ENCODE peak calls at places on chromosomes 6 and 20, in five cellular contexts. T is lower lobe of right lung, D is gastrocnemius medialis, U is psoas muscle, O is testis. J is an unnamed sample.

GRCh38 chr6:33620584-33621395 is at the start of gene ITPR3:
- DNase-seq in D (no peak), O (peak; percentile 76), T (peak; percentile 74), U (peak; percentile 68), J (no peak)

GRCh38 chr6:43817192-43817591 is 47.2 kb downstream of the VEGFA start:
- DNase-seq in U (peak; percentile 65), O (no peak), T (no peak), D (peak; percentile 80), J (no peak)

GRCh38 chr20:45945678-45946148 is 11.2 kb downstream of the PCIF1 start:
- DNase-seq in D (no peak), O (peak; percentile 62), U (no peak), T (no peak), J (no peak)

GRCh38 chr6:4582506-4582905 is 193.7 kb upstream of the CDYL start:
- DNase-seq in D (no peak), U (no peak), O (no peak), T (no peak), J (no peak)

GRCh38 chr20:3710703-3711417 is 1.5 kb downstream of the SIGLEC1 start:
- DNase-seq in D (peak; percentile 53), T (peak; percentile 83), U (peak; percentile 79), O (peak; percentile 81), J (no peak)

GRCh38 chr20:9286501-9286900 is 217.6 kb downstream of the PLCB4 start:
- DNase-seq in D (no peak), O (no peak), U (no peak), T (no peak), J (no peak)

GRCh38 chr6:41074692-41075436 is 2.1 kb downstream of the NFYA start:
- DNase-seq in U (no peak), T (no peak), O (peak; percentile 36), D (peak; percentile 58), J (no peak)

GRCh38 chr6:32096394-32097258 is 12.5 kb downstream of the TNXB start:
- DNase-seq in U (no peak), T (no peak), D (no peak), O (no peak), J (no peak)

GRCh38 chr6:125066964-125067363 is 86.6 kb upstream of the TPD52L1 start:
- DNase-seq in O (no peak), U (no peak), D (no peak), T (no peak), J (peak; percentile 22)

GRCh38 chr6:160791459-160791858 is 89.4 kb downstream of the PLG start:
- DNase-seq in D (no peak), U (no peak), T (no peak), O (no peak), J (no peak)

GRCh38 chr6:73823046-73823735 is 127.2 kb downstream of the CD109 start:
- DNase-seq in U (no peak), D (no peak), O (no peak), T (no peak), J (no peak)

GRCh38 chr20:3563548-3564177 is 92.8 kb downstream of the ATRN start:
- DNase-seq in O (no peak), D (no peak), T (no peak), U (no peak), J (no peak)

GRCh38 chr6:158938220-158938619 is 61.8 kb downstream of the RSPH3 start:
- DNase-seq in T (no peak), U (no peak), D (no peak), O (no peak), J (no peak)

GRCh38 chr20:17650301-17650761 is 31.7 kb downstream of the RRBP1 start:
- DNase-seq in T (no peak), D (no peak), O (no peak), U (no peak), J (no peak)

GRCh38 chr6:109360281-109360680 is 22.0 kb downstream of the CD164 start:
- DNase-seq in U (no peak), T (no peak), O (no peak), D (no peak), J (no peak)

GRCh38 chr6:593139-593906 is 63.6 kb downstream of the HUS1B start:
- DNase-seq in T (no peak), D (no peak), O (peak; percentile 78), U (no peak), J (no peak)

GRCh38 chr6:87922947-87923330 is 124.7 kb upstream of the SPACA1 start:
- DNase-seq in T (no peak), U (no peak), O (no peak), D (no peak), J (no peak)

GRCh38 chr20:49603209-49603627 is 35.3 kb upstream of the PTGIS start:
- DNase-seq in U (peak; percentile 38), T (no peak), D (no peak), O (no peak), J (no peak)

GRCh38 chr6:106608080-106608668 is 21.1 kb downstream of the RTN4IP1 start:
- DNase-seq in O (no peak), D (no peak), U (no peak), T (no peak), J (no peak)

GRCh38 chr6:134434019-134434949 is 116.4 kb upstream of the SGK1 start:
- DNase-seq in T (no peak), O (no peak), U (no peak), D (no peak), J (no peak)

GRCh38 chr6:42751055-42751454 is 5.2 kb upstream of the TBCC start:
- DNase-seq in O (no peak), T (no peak), U (no peak), D (no peak), J (no peak)

GRCh38 chr6:28809947-28810654 is 113.7 kb downstream of the TRIM27 start:
- DNase-seq in D (no peak), O (no peak), U (no peak), T (no peak), J (no peak)

GRCh38 chr20:47118641-47119040 is 224.0 kb downstream of the EYA2 start:
- DNase-seq in D (no peak), O (no peak), U (no peak), T (no peak), J (no peak)

GRCh38 chr20:41664584-41664983 is 46.4 kb upstream of the CHD6 start:
- DNase-seq in O (no peak), T (no peak), U (no peak), D (no peak), J (no peak)

GRCh38 chr20:24746351-24746685 is 202.8 kb upstream of the CST7 start:
- DNase-seq in U (no peak), D (no peak), T (peak; percentile 69), O (no peak), J (peak; percentile 68)

GRCh38 chr6:32436995-32437836 is 2.5 kb upstream of the HLA-DRA start:
- DNase-seq in U (no peak), T (no peak), O (no peak), D (no peak), J (no peak)

GRCh38 chr20:60473240-60473639 is 515.0 kb downstream of the CDH26 start:
- DNase-seq in T (no peak), O (no peak), D (no peak), U (no peak), J (no peak)

GRCh38 chr6:107982511-107982910 is 24.5 kb upstream of the SEC63 start:
- DNase-seq in D (no peak), T (no peak), O (no peak), U (no peak), J (no peak)

GRCh38 chr6:156658596-156659316 is 118.4 kb upstream of the ARID1B start:
- DNase-seq in U (no peak), D (no peak), O (no peak), T (no peak), J (no peak)

GRCh38 chr20:57167971-57168693 is 98.3 kb downstream of the BMP7 start:
- DNase-seq in U (no peak), T (no peak), D (no peak), O (peak; percentile 26), J (no peak)

GRCh38 chr6:143605894-143606293 is 71.9 kb upstream of the PHACTR2 start:
- DNase-seq in T (no peak), O (no peak), U (no peak), D (no peak), J (no peak)

GRCh38 chr20:50679753-50680105 is 11.6 kb downstream of the RIPOR3 start:
- DNase-seq in D (no peak), O (no peak), U (no peak), T (no peak), J (no peak)
- H3K27ac ChIP-seq in D (peak overlapping the region; percentile 49), O (no peak overlapping the region), U (no peak overlapping the region), T (no peak overlapping the region), J (no peak overlapping the region)

GRCh38 chr20:11890331-11891080 is 27.2 kb upstream of the BTBD3 start:
- DNase-seq in O (peak; percentile 96), U (peak; percentile 91), T (peak; percentile 93), D (peak; percentile 80), J (no peak)
- H3K27ac ChIP-seq in O (peak overlapping the region; percentile 96), U (peak overlapping the region; percentile 94), T (peak overlapping the region; percentile 89), D (peak overlapping the region; percentile 83), J (peak overlapping the region; percentile 77)

DNA sequence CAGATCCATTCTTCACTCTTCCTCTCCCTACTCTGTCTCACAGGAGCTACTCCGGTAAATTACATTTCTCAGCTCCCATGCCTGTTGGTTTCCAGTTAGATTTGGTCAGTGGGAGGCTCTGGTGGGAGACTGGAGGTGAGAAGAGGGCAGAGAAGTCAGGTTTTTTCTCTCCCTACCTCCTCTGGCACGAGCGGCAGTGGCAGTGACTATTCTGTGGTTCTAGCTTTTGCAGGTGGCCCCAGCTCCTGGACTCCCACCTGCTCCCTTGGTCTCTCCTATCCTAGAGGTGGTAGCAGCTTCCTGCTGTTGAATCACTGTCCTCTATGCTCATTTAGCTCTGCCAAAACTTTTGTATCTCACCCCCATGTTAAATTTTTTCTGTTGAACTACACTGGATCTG is 17.9 kb downstream of the TLDC2 start:
- DNase-seq in U (no peak), T (no peak), O (no peak), D (no peak), J (no peak)
- H3K27ac ChIP-seq in U (no peak overlapping the region), T (no peak overlapping the region), O (no peak overlapping the region), D (no peak overlapping the region), J (no peak overlapping the region)

GRCh38 chr6:170464080-170464479 is 89.0 kb downstream of the PSMB1 start:
- DNase-seq in D (no peak), O (no peak), U (no peak), T (no peak), J (no peak)
- H3K27ac ChIP-seq in D (no peak overlapping the region), O (no peak overlapping the region), U (no peak overlapping the region), T (no peak overlapping the region), J (no peak overlapping the region)

GRCh38 chr6:21450628-21451027 is 142.9 kb upstream of the SOX4 start:
- DNase-seq in U (no peak), T (no peak), D (no peak), O (no peak), J (no peak)
- H3K27ac ChIP-seq in U (no peak overlapping the region), T (no peak overlapping the region), D (no peak overlapping the region), O (no peak overlapping the region), J (no peak overlapping the region)

GRCh38 chr6:168309997-168310396 is 9.6 kb downstream of the DACT2 start:
- DNase-seq in D (no peak), T (no peak), O (no peak), U (no peak), J (no peak)
- H3K27ac ChIP-seq in D (no peak overlapping the region), T (no peak overlapping the region), O (no peak overlapping the region), U (no peak overlapping the region), J (no peak overlapping the region)